ENCODE peak calls at places on chromosomes 12 and 14, in nine cellular contexts. V is ovary; H is foreskin keratinocyte; R is body of pancreas; Y is CD4-positive, CD25-positive, alpha-beta regulatory T cell; M is WERI-Rb-1; A is tibial nerve; B is lung; F is CD8-positive, alpha-beta T cell. C is an unnamed sample.

GRCh38 chr14:78135450-78135891 is 34.7 kb upstream of the NRXN3 start:
- DNase-seq in A (no peak), R (no peak), M (no peak), V (no peak), H (peak; percentile 93), Y (no peak), F (no peak), B (no peak), C (no peak)

GRCh38 chr12:92012691-92013090 is 133.0 kb downstream of the BTG1 start:
- DNase-seq in A (no peak), F (no peak), M (no peak), B (no peak), H (peak; percentile 65), Y (no peak), R (no peak), V (no peak), C (no peak)

GRCh38 chr14:102279688-102280348 is 25.1 kb downstream of the MOK start:
- DNase-seq in A (no peak), F (no peak), Y (no peak), V (no peak), M (no peak), R (peak; percentile 29), H (peak; percentile 100), B (peak; percentile 35), C (no peak)

GRCh38 chr12:26845057-26845666 is 12.2 kb upstream of the ITPR2 start:
- DNase-seq in Y (no peak), R (peak; percentile 82), F (no peak), B (peak; percentile 54), M (peak; percentile 58), A (peak; percentile 60), V (no peak), H (no peak), C (peak; percentile 72)

GRCh38 chr12:90343966-90344365 is 611.0 kb downstream of the CCER1 start:
- DNase-seq in Y (no peak), B (no peak), H (peak; percentile 80), M (no peak), F (no peak), V (no peak), A (no peak), R (no peak), C (no peak)

GRCh38 chr12:14567311-14568195 is at the start of gene PLBD1:
- DNase-seq in V (peak; percentile 31), A (peak; percentile 21), M (no peak), Y (no peak), F (peak; percentile 0), B (peak; percentile 82), H (peak; percentile 33), R (peak; percentile 91), C (peak; percentile 76)

GRCh38 chr12:3551386-3551785 is 60.4 kb downstream of the PRMT8 start:
- DNase-seq in Y (no peak), F (no peak), B (peak; percentile 43), V (peak; percentile 92), H (no peak), M (no peak), A (no peak), R (peak; percentile 18), C (peak; percentile 58)

GRCh38 chr12:130222519-130223255 is 60.4 kb downstream of the FZD10 start:
- DNase-seq in B (no peak), M (peak; percentile 56), H (no peak), R (peak; percentile 53), A (no peak), F (no peak), V (no peak), Y (no peak), C (no peak)

GRCh38 chr14:21098134-21098891 is at the start of gene ZNF219:
- DNase-seq in A (peak; percentile 47), B (peak; percentile 66), Y (no peak), M (peak; percentile 81), R (peak; percentile 64), F (no peak), V (peak; percentile 74), H (peak; percentile 86), C (no peak)

GRCh38 chr12:95016120-95016519 is 12.6 kb upstream of the NDUFA12 start:
- DNase-seq in A (no peak), Y (no peak), V (no peak), R (no peak), B (no peak), H (no peak), F (no peak), M (no peak), C (no peak)

GRCh38 chr14:57732886-57733285 is 133.0 kb downstream of the SLC35F4 start:
- DNase-seq in A (no peak), H (no peak), M (no peak), B (no peak), R (peak; percentile 15), V (no peak), Y (no peak), F (no peak), C (no peak)

GRCh38 chr12:28535216-28535615 is 345.0 kb downstream of the CCDC91 start:
- DNase-seq in Y (no peak), V (no peak), R (no peak), M (no peak), H (peak; percentile 25), F (no peak), B (no peak), A (no peak), C (no peak)

GRCh38 chr12:93595336-93595735 is 22.9 kb downstream of the SOCS2 start:
- DNase-seq in H (no peak), V (no peak), Y (no peak), F (no peak), A (no peak), R (no peak), B (no peak), M (no peak), C (no peak)

GRCh38 chr12:72368719-72369505 is 96.7 kb downstream of the TRHDE start:
- DNase-seq in Y (no peak), F (no peak), H (no peak), A (no peak), R (peak; percentile 78), V (no peak), M (no peak), B (no peak), C (no peak)

GRCh38 chr14:39946796-39947195 is 514.6 kb upstream of the FBXO33 start:
- DNase-seq in M (no peak), R (no peak), A (no peak), Y (no peak), F (no peak), B (no peak), H (peak; percentile 2), V (no peak), C (no peak)

GRCh38 chr14:94164685-94165431 is 9.3 kb upstream of the PPP4R4 start:
- DNase-seq in R (no peak), Y (no peak), V (no peak), M (peak; percentile 22), A (no peak), B (no peak), F (no peak), H (no peak), C (no peak)

GRCh38 chr12:6334940-6335450 is 6.9 kb downstream of the TNFRSF1A start:
- DNase-seq in A (no peak), Y (no peak), H (no peak), V (no peak), F (no peak), B (peak; percentile 46), R (peak; percentile 34), M (no peak), C (no peak)

GRCh38 chr12:91482231-91482630 is 299.6 kb upstream of the DCN start:
- DNase-seq in H (no peak), A (no peak), R (no peak), F (no peak), Y (no peak), V (no peak), M (no peak), B (no peak), C (no peak)

GRCh38 chr12:47504775-47505446 is 200.9 kb downstream of the RPAP3 start:
- DNase-seq in B (no peak), M (no peak), F (no peak), Y (peak; percentile 26), V (no peak), H (peak; percentile 62), R (no peak), A (no peak), C (no peak)

GRCh38 chr14:85428926-85429325 is 101.0 kb upstream of the FLRT2 start:
- DNase-seq in V (no peak), R (no peak), B (no peak), Y (no peak), F (no peak), M (no peak), A (no peak), H (no peak), C (no peak)

GRCh38 chr14:85421166-85421877 is 108.6 kb upstream of the FLRT2 start:
- DNase-seq in V (no peak), H (peak; percentile 95), A (no peak), Y (no peak), M (no peak), R (no peak), F (no peak), B (no peak), C (no peak)

GRCh38 chr14:85423889-85424288 is 106.1 kb upstream of the FLRT2 start:
- DNase-seq in V (no peak), H (peak; percentile 87), Y (no peak), B (no peak), A (no peak), M (no peak), R (no peak), F (no peak), C (no peak)

GRCh38 chr14:85425507-85425906 is 104.4 kb upstream of the FLRT2 start:
- DNase-seq in R (no peak), M (no peak), V (no peak), F (no peak), B (no peak), A (no peak), H (no peak), Y (no peak), C (no peak)

GRCh38 chr14:85426068-85426935 is 103.6 kb upstream of the FLRT2 start:
- DNase-seq in H (no peak), Y (no peak), R (no peak), A (no peak), F (no peak), B (no peak), V (no peak), M (no peak), C (no peak)
- H3K27ac ChIP-seq in H (no peak overlapping the region), Y (no peak overlapping the region), R (no peak overlapping the region), A (no peak overlapping the region), F (no peak overlapping the region), B (no peak overlapping the region), V (no peak overlapping the region), M (no peak overlapping the region), C (no peak overlapping the region)

GRCh38 chr12:120194534-120195395 is at the start of gene GCN1:
- DNase-seq in H (peak; percentile 79), B (peak; percentile 88), M (peak; percentile 82), F (peak; percentile 86), R (peak; percentile 87), V (peak; percentile 78), Y (peak; percentile 89), A (peak; percentile 70), C (peak; percentile 79)
- H3K27ac ChIP-seq in H (peak within 1 kb of the TSS; percentile 71), B (peak within 1 kb of the TSS; percentile 91), M (peak within 1 kb of the TSS; percentile 88), F (peak within 1 kb of the TSS; percentile 73), R (peak within 1 kb of the TSS; percentile 84), V (no peak within 1 kb of the TSS), Y (peak within 1 kb of the TSS; percentile 90), A (peak within 1 kb of the TSS; percentile 62), C (peak within 1 kb of the TSS; percentile 83)

GRCh38 chr12:82966160-82966559 is 279.5 kb downstream of the TMTC2 start:
- DNase-seq in H (no peak), B (no peak), M (no peak), Y (peak; percentile 2), A (no peak), R (no peak), V (no peak), F (no peak), C (no peak)
- H3K27ac ChIP-seq in H (no peak overlapping the region), B (no peak overlapping the region), M (no peak overlapping the region), Y (no peak overlapping the region), A (no peak overlapping the region), R (no peak overlapping the region), V (no peak overlapping the region), F (no peak overlapping the region), C (no peak overlapping the region)

GRCh38 chr12:65631621-65632111 is 192.6 kb upstream of the HMGA2 start:
- DNase-seq in A (peak; percentile 52), B (no peak), Y (no peak), F (no peak), R (no peak), M (no peak), H (peak; percentile 100), V (no peak), C (no peak)
- H3K27ac ChIP-seq in A (no peak overlapping the region), B (no peak overlapping the region), Y (no peak overlapping the region), F (no peak overlapping the region), R (no peak overlapping the region), M (no peak overlapping the region), H (peak overlapping the region; percentile 93), V (no peak overlapping the region), C (peak overlapping the region; percentile 53)

C was measured in right atrium auricular region.